ENCODE peak calls at places on chromosomes 13 and 19, in four cellular contexts. B is Caco-2, Y is NB4, E is brain microvascular endothelial cell. J is an unnamed sample.

GRCh38 chr13:109859898-109860297 is 73.5 kb upstream of the IRS2 start:
- DNase-seq in B (no peak), Y (no peak), E (no peak), J (no peak)

GRCh38 chr19:17021793-17022590 is 4.6 kb downstream of the CPAMD8 start:
- DNase-seq in B (peak), Y (peak), E (no peak), J (no peak)

GRCh38 chr13:26024558-26024957 is 27.3 kb downstream of the SHISA2 start:
- DNase-seq in B (no peak), Y (no peak), E (peak), J (peak)

GRCh38 chr19:13260883-13261653 is 110.9 kb downstream of the IER2 start:
- DNase-seq in B (no peak), Y (peak), E (peak), J (peak)

GRCh38 chr19:39542198-39542597 is 2.2 kb upstream of the EID2 start:
- DNase-seq in B (no peak), Y (no peak), E (no peak), J (no peak)

GRCh38 chr13:106033634-106034033 is 501.8 kb downstream of the EFNB2 start:
- DNase-seq in B (no peak), Y (peak), E (peak), J (peak)

GRCh38 chr19:35495107-35496064 is 5.1 kb upstream of the KRTDAP start:
- DNase-seq in B (peak), Y (peak), E (peak), J (peak)

GRCh38 chr13:111119966-111120365 is 4.9 kb downstream of the ARHGEF7 start:
- DNase-seq in B (no peak), Y (no peak), E (no peak), J (peak)

GRCh38 chr13:34255695-34256094 is 437.7 kb downstream of the RFC3 start:
- DNase-seq in B (no peak), Y (no peak), E (no peak), J (no peak)

GRCh38 chr13:75418997-75419396 is 63.0 kb downstream of the TBC1D4 start:
- DNase-seq in B (no peak), Y (peak), E (no peak), J (no peak)

GRCh38 chr19:13036366-13036976 is 41.2 kb downstream of the NFIX start:
- DNase-seq in B (peak), Y (peak), E (peak), J (peak)

GRCh38 chr19:36719687-36720556 is 32.5 kb downstream of the ZNF567 start:
- DNase-seq in B (no peak), Y (peak), E (no peak), J (peak)

GRCh38 chr13:101611491-101612475 is 159.3 kb downstream of the ITGBL1 start:
- DNase-seq in B (no peak), Y (no peak), E (peak), J (no peak)

GRCh38 chr13:113220877-113221276 is 11.5 kb downstream of the CUL4A start:
- DNase-seq in B (no peak), Y (no peak), E (no peak), J (no peak)

GRCh38 chr13:80157261-80157942 is 183.5 kb downstream of the SPRY2 start:
- DNase-seq in B (no peak), Y (no peak), E (peak), J (no peak)

DNA sequence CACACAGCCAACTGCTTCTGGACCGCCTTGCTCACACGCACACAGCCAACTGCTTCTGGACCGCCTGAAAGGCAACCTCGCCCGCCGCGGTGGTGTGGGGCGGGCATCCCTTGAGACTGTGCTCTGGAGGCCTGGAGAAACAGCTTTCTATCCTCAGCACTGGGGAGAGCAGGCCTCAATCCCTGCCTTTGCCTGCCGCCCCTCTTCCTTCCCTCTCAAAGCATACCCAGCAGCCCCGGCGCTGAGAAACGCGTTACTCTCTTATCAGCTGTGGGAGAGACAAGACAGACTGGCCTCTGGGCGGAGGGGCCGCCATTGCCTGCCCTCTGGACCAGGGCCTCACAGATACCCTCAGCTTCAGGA is 2.9 kb downstream of the LIPE start:
- DNase-seq in B (no peak), Y (no peak), E (no peak), J (no peak)
- H3K4me3 ChIP-seq in B (no peak), Y (no peak), E (no peak), J (no peak)

GRCh38 chr19:50365434-50366306 is at the start of gene NAPSA:
- DNase-seq in B (no peak), Y (no peak), E (no peak), J (no peak)
- TF ChIP-seq CTCF in B (no peak), Y (no peak), E (no peak), J (no peak)

GRCh38 chr19:18428837-18429674 is 8.9 kb downstream of the ISYNA1 start:
- DNase-seq in B (no peak), Y (peak), E (peak), J (peak)

GRCh38 chr19:18430417-18431144 is 7.4 kb downstream of the ISYNA1 start:
- DNase-seq in B (no peak), Y (no peak), E (no peak), J (no peak)

GRCh38 chr19:18431351-18432197 is 6.4 kb downstream of the ISYNA1 start:
- DNase-seq in B (no peak), Y (peak), E (no peak), J (no peak)

GRCh38 chr19:18428173-18428836 is 9.1 kb downstream of the SSBP4 start:
- DNase-seq in B (no peak), Y (no peak), E (no peak), J (no peak)

DNA sequence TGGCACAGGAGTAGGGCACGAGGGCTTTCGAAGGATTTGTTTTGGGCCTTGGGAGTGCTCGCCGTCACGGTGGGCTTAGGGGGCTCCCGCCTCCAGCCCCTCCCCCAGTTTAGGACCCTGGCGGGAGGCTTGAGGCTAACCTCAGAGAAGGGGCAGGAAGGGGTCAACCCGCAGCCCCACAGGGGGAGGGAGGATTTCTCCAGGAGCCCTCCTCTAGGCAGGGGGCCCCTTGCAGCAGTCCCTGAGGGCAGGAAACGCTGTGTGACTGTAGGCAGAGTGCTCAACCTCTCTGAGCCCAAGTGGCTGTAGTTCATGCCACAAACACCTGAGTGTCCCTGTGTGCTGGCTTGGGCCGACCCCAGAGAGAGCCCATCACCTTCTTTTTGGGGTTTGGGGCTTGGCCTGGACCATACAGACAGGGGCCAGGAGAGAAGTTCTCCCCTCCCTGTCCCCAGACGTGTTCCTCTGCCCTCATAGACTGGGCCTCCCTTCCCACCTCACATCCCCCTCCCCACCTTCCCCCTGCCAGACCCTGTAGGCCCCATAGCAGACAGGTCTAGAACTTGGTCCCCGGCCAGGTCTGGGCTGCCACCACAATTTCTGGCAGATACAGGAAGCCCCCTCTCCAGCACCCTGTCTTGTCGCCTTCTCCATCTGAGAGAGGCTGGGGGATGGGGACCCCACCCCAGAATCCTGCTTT is 8.1 kb downstream of the ISYNA1 start:
- DNase-seq in B (no peak), Y (peak), E (no peak), J (no peak)
- H3K4me3 ChIP-seq in B (no peak), Y (peak), E (peak), J (no peak)

GRCh38 chr13:102769679-102770078 is 3.9 kb downstream of the TEX30 start:
- DNase-seq in B (no peak), Y (peak), E (no peak), J (no peak)
- TF ChIP-seq CTCF in B (no peak), Y (no peak), E (no peak), J (no peak)

GRCh38 chr19:1155352-1156304 is 18.4 kb downstream of the SBNO2 start:
- DNase-seq in B (no peak), Y (peak), E (no peak), J (no peak)
- H3K4me3 ChIP-seq in B (no peak), Y (no peak), E (no peak), J (no peak)

GRCh38 chr13:50268500-50268899 is 253.3 kb downstream of the KCNRG start:
- DNase-seq in B (no peak), Y (no peak), E (no peak), J (no peak)
- TF ChIP-seq CTCF in B (no peak), Y (no peak), E (no peak), J (no peak)

GRCh38 chr19:40597329-40597838 is 3.8 kb upstream of the LTBP4 start:
- DNase-seq in B (no peak), Y (no peak), E (no peak), J (no peak)
- H3K4me3 ChIP-seq in B (peak), Y (no peak), E (peak), J (peak)